ENCODE peak calls at places on chromosomes 12 and 14, in four cellular contexts. Z is HepG2, V is K562, J is GM12878. N is an unnamed sample.

GRCh38 chr12:59181378-59181777 is 261.1 kb upstream of the LRIG3 start:
- DNase-seq in Z (no peak), V (no peak), J (no peak), N (no peak)

GRCh38 chr12:51028126-51028810 is 2.1 kb upstream of the SLC11A2 start:
- DNase-seq in Z (peak; percentile 70), V (peak; percentile 84), J (no peak), N (peak; percentile 38)

GRCh38 chr12:121858662-121859572 is at the start of gene HPD:
- DNase-seq in Z (peak; percentile 91), V (no peak), J (no peak), N (no peak)

GRCh38 chr12:30691122-30691879 is 4.4 kb downstream of the IPO8 start:
- DNase-seq in Z (peak; percentile 41), V (peak; percentile 40), J (no peak), N (no peak)

GRCh38 chr14:79333198-79333546 is 878.1 kb downstream of the DIO2 start:
- DNase-seq in Z (no peak), V (no peak), J (no peak), N (no peak)

GRCh38 chr12:116012757-116013156 is 264.7 kb downstream of the MED13L start:
- DNase-seq in Z (no peak), V (no peak), J (no peak), N (no peak)

GRCh38 chr14:33564774-33565630 is 385.9 kb downstream of the EGLN3 start:
- DNase-seq in Z (peak; percentile 29), V (peak; percentile 49), J (peak; percentile 57), N (peak; percentile 31)

GRCh38 chr12:109461846-109462766 is 15.0 kb downstream of the KCTD10 start:
- DNase-seq in Z (peak; percentile 43), V (peak; percentile 32), J (no peak), N (no peak)

GRCh38 chr14:91163316-91163715 is 49.4 kb downstream of the DGLUCY start:
- DNase-seq in Z (no peak), V (no peak), J (no peak), N (no peak)

GRCh38 chr14:100629696-100630095 is 42.5 kb upstream of the BEGAIN start:
- DNase-seq in Z (no peak), V (no peak), J (no peak), N (no peak)

GRCh38 chr12:6104027-6104426 is 20.4 kb downstream of the VWF start:
- DNase-seq in Z (no peak), V (no peak), J (no peak), N (no peak)

GRCh38 chr14:58607131-58607531 is 30.6 kb upstream of the DACT1 start:
- DNase-seq in Z (no peak), V (no peak), J (no peak), N (no peak)

GRCh38 chr14:101760138-101761011 is 1.1 kb upstream of the PPP2R5C start:
- DNase-seq in Z (peak; percentile 84), V (peak; percentile 92), J (peak; percentile 82), N (peak; percentile 99)

GRCh38 chr12:47520029-47520428 is 185.8 kb downstream of the RPAP3 start:
- DNase-seq in Z (no peak), V (no peak), J (no peak), N (no peak)

GRCh38 chr14:32364941-32365340 is 35.8 kb downstream of the AKAP6 start:
- DNase-seq in Z (no peak), V (no peak), J (no peak), N (no peak)

GRCh38 chr12:65203376-65203775 is 34.0 kb downstream of the LEMD3 start:
- DNase-seq in Z (no peak), V (no peak), J (no peak), N (no peak)

GRCh38 chr14:57692671-57693070 is 173.2 kb downstream of the SLC35F4 start:
- DNase-seq in Z (peak; percentile 39), V (peak; percentile 20), J (no peak), N (no peak)

GRCh38 chr14:89621009-89621421 is 204.0 kb upstream of the FOXN3 start:
- DNase-seq in Z (no peak), V (no peak), J (no peak), N (no peak)

GRCh38 chr12:51407604-51408003 is 16.4 kb upstream of the GALNT6 start:
- DNase-seq in Z (no peak), V (no peak), J (no peak), N (no peak)

GRCh38 chr12:106288510-106289195 is 13.9 kb upstream of the TCP11L2 start:
- DNase-seq in Z (peak; percentile 91), V (peak; percentile 45), J (no peak), N (no peak)

GRCh38 chr14:29348504-29348903 is 579.1 kb downstream of the PRKD1 start:
- DNase-seq in Z (no peak), V (no peak), J (no peak), N (no peak)

GRCh38 chr14:52599974-52600373 is 47.3 kb downstream of the GPR137C start:
- DNase-seq in Z (no peak), V (no peak), J (no peak), N (no peak)

GRCh38 chr12:126545411-126545810 is 1480.2 kb downstream of the AACS start:
- DNase-seq in Z (no peak), V (no peak), J (no peak), N (no peak)

GRCh38 chr14:66509874-66510273 is 1.9 kb downstream of the GPHN start:
- DNase-seq in Z (no peak), V (no peak), J (no peak), N (no peak)

GRCh38 chr12:47079894-47080724 is at the start of gene AMIGO2:
- DNase-seq in Z (no peak), V (peak; percentile 41), J (no peak), N (no peak)

GRCh38 chr12:68119724-68120211 is 39.8 kb downstream of the IFNG start:
- DNase-seq in Z (no peak), V (no peak), J (peak; percentile 73), N (no peak)

GRCh38 chr14:36450550-36450949 is 69.5 kb downstream of the NKX2-1 start:
- DNase-seq in Z (no peak), V (peak; percentile 17), J (no peak), N (no peak)

GRCh38 chr12:127657036-127657435 is 609.9 kb upstream of the TMEM132C start:
- DNase-seq in Z (no peak), V (no peak), J (no peak), N (no peak)

GRCh38 chr14:75343914-75344313 is 65.3 kb downstream of the FOS start:
- DNase-seq in Z (no peak), V (no peak), J (no peak), N (no peak)

GRCh38 chr12:2959508-2960431 is 573 bp downstream of the TEAD4 start:
- DNase-seq in Z (peak; percentile 21), V (peak; percentile 54), J (no peak), N (peak; percentile 73)

GRCh38 chr14:73778736-73779135 is 64.6 kb upstream of the PNMA1 start:
- DNase-seq in Z (no peak), V (no peak), J (no peak), N (no peak)

GRCh38 chr14:20630340-20631022 is 11.0 kb downstream of the OR6S1 start:
- DNase-seq in Z (peak; percentile 81), V (peak; percentile 70), J (no peak), N (peak; percentile 89)

GRCh38 chr14:79424462-79424861 is 786.8 kb downstream of the DIO2 start:
- DNase-seq in Z (no peak), V (no peak), J (no peak), N (no peak)

GRCh38 chr12:4216542-4216927 is 57.0 kb upstream of the CCND2 start:
- DNase-seq in Z (no peak), V (no peak), J (no peak), N (no peak)

GRCh38 chr12:66900616-66901015 is 221.7 kb upstream of the GRIP1 start:
- DNase-seq in Z (no peak), V (no peak), J (no peak), N (no peak)

DNA sequence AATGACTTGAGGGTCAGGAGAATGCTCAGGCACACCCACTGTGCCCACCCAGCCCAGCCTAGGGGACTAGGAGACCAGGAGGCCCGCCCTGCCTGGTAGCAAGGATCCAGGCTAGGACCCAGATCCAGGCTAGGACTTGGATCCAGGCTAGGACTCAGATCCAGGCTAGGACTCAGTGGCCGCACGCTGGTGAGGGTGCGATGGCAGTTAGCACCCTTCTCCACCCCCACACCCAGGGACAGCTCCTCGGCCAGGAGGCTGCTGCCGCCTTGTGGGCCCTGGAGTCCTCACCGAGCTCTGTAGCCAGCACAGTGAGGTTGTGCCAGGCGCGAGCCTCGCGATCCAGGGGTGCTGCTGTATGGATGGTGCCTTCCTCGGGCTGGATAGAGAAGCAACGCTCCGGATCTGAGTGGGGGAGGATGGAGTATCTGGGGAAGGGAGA is 5.1 kb downstream of the CDH24 start:
- DNase-seq in Z (peak; percentile 65), V (peak; percentile 58), J (no peak), N (peak; percentile 62)
- TF ChIP-seq TAF1 in Z (no peak), V (no peak), J (no peak), N (no peak)

DNA sequence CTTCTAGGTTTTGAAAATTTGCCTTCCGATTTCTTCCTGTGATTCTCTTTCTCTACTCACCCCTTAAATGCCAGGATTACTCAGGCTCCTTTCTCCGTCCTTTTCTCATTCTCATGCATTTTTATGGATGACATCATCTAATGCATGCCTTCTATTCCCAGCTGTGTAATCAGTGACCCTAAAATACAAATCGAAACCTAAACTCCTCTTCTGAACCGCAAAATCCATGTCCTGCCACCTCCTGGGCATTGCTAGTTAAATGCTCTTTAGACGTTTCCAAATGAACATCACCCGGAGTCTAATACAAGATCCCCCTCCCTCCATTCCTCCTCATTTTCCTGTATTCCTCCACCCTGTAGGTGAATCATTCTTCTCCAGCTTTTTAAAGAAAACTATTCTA is 1703.1 kb upstream of the FLRT2 start:
- DNase-seq in Z (no peak), V (no peak), J (no peak), N (no peak)
- TF ChIP-seq CTCF in Z (no peak), V (no peak), J (no peak), N (no peak)

DNA sequence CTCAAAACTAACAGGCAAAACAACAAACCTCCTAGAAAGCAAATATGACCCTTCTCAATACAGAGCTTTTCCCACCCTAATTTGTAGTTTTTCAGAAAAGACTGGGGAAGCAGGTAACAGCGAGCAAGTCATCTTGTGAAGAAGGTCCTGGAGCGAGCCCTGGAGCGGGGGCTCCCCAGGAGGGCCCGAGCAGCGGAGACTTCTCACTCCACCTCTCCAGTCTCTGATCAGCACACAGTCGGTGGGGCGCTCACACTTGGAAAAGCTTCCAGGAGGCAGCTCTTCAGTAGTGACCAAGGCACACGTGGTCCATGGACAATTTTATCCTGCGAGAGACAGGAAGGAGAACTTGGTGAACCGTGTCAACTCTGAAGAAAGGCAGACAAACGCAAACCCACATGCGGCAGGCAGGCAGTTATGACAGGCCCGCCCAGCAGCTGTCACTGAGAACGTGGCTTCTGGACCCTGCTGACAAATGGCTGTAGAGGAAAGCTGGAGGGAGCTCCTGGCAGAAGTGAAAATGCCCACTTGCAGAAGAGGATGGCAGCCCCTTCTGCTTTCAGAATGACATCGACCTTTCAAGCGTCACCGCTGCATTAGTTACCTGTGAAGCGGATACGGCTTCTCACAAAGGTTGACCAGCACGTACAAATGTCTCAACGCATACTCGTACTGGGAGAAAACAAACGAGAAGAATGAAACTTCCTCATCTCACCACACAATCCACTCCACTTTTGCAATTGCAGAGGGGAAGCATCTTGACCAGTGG is 44.2 kb downstream of the LGMN start:
- DNase-seq in Z (no peak), V (no peak), J (peak; percentile 92), N (no peak)
- TF ChIP-seq SRF in Z (no peak), V (no peak), J (peak; percentile 30), N (no peak)

GRCh38 chr12:129049917-129050316 is 196.6 kb downstream of the GLT1D1 start:
- DNase-seq in Z (no peak), V (peak; percentile 51), J (no peak), N (no peak)
- TF ChIP-seq TAF1 in Z (no peak), V (no peak), J (no peak), N (no peak)